ENCODE peak calls at places on chromosomes 11 and 22, in six cellular contexts. W, I, O, U, Q and K are unnamed samples.
A peak's percentile ranks its signal among the peaks of the same experiment; 100 is the strongest.

GRCh38 chr11:72821920-72822799 is 7.9 kb downstream of the ATG16L2 start:
- DNase-seq in O (peak; percentile 95), I (peak; percentile 93), Q (peak; percentile 99), U (peak; percentile 86), W (peak; percentile 84), K (peak; percentile 94)

GRCh38 chr22:23713696-23714595 is 23.1 kb downstream of the RGL4 start:
- DNase-seq in I (no peak), U (no peak), Q (no peak), W (no peak), O (no peak), K (no peak)

GRCh38 chr11:75286826-75287465 is 46.4 kb downstream of the TPBGL start:
- DNase-seq in Q (no peak), U (no peak), O (no peak), I (no peak), W (peak; percentile 37), K (no peak)

GRCh38 chr11:2890466-2891241 is 5.1 kb upstream of the CDKN1C start:
- DNase-seq in I (no peak), Q (peak; percentile 52), O (no peak), U (no peak), W (peak; percentile 64), K (no peak)

GRCh38 chr22:32764330-32765116 is 37.0 kb upstream of the TIMP3 start:
- DNase-seq in Q (no peak), I (no peak), O (no peak), W (peak; percentile 96), U (peak; percentile 95), K (peak; percentile 79)

GRCh38 chr22:21652010-21652546 is 10.0 kb downstream of the SDF2L1 start:
- DNase-seq in I (peak; percentile 91), W (peak; percentile 81), U (peak; percentile 92), Q (peak; percentile 94), O (peak; percentile 92), K (peak; percentile 93)

GRCh38 chr22:27111796-27112195 is 454.4 kb downstream of the MIAT start:
- DNase-seq in U (no peak), Q (no peak), I (no peak), O (no peak), W (no peak), K (no peak)

GRCh38 chr11:48182860-48183526 is 33.6 kb upstream of the OR4B1 start:
- DNase-seq in W (no peak), O (no peak), Q (no peak), I (no peak), U (no peak), K (no peak)

GRCh38 chr11:134501406-134502152 is 89.5 kb upstream of the B3GAT1 start:
- DNase-seq in U (no peak), Q (no peak), I (no peak), O (no peak), W (no peak), K (no peak)

GRCh38 chr11:68214173-68215086 is 1.3 kb upstream of the KMT5B start:
- DNase-seq in Q (peak; percentile 74), I (no peak), O (peak; percentile 43), W (no peak), U (no peak), K (peak; percentile 29)

GRCh38 chr11:9570313-9570712 is 3.2 kb upstream of the WEE1 start:
- DNase-seq in W (no peak), I (no peak), Q (no peak), O (no peak), U (no peak), K (no peak)
- H3K79me1 ChIP-seq in W (peaks cover 3% of the 10 kb centered on the region), I (no peaks in the 10 kb centered on the region), Q (no peaks in the 10 kb centered on the region), O (no peaks in the 10 kb centered on the region), U (peaks cover 4% of the 10 kb centered on the region), K (no peaks in the 10 kb centered on the region)

GRCh38 chr11:111334495-111335123 is 36.3 kb downstream of the POU2AF3 start:
- DNase-seq in I (no peak), Q (no peak), W (no peak), U (no peak), O (no peak), K (no peak)
- H4K8ac ChIP-seq in I (no peak overlapping the region), Q (no peak overlapping the region), W (no peak overlapping the region), U (no peak overlapping the region), O (no peak overlapping the region), K (no peak overlapping the region)

DNA sequence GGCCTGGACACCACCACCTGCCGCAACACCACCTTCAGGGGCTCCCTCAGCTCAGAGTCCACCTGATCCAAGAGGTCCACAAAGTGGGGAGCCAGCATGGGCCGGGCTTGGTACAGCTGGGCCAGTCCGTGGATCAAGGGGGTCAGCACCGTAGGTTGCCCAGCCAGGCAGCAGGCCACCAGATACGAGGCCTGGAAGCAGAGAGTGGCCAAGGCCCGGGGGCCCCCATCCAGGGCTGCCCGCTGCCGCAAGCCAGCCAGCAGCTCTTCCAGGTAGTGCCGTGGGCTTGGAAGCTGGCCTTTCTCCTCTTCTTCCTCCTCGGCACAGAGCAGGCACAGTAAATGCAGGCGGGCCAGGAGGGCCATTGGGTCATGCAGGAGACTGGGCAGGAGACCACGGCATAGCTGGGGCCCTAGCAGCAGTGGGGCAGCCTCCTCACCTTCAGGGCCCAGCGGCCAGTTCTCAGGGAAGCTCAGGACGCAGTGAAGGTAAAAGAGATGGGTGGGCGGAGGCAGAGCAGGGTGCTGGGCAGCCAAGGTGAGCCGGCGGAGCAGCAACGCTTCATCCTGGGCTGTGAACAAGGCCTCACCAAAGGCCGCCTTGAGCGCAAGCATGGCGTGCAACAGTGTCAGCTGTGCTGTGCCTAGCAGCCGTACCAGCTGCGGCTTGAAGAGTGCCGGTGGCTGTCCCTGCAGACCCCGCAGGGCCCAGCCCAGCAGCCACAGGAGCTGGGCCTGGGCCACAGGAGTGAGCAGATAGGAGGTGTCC is 1.7 kb downstream of the AP5B1 start:
- DNase-seq in O (no peak), U (no peak), Q (no peak), W (no peak), I (no peak), K (no peak)
- H3K79me1 ChIP-seq in O (no peaks in the 10 kb centered on the region), U (peaks cover 40% of the 10 kb centered on the region), Q (peaks cover 2% of the 10 kb centered on the region), W (peaks cover 22% of the 10 kb centered on the region), I (peaks cover 17% of the 10 kb centered on the region), K (no peaks in the 10 kb centered on the region)

GRCh38 chr11:27255447-27255828 is 107.6 kb downstream of the CCDC34 start:
- DNase-seq in U (no peak), O (no peak), I (no peak), W (peak; percentile 83), Q (no peak), K (no peak)
- H4K8ac ChIP-seq in U (no peak overlapping the region), O (no peak overlapping the region), I (no peak overlapping the region), W (no peak overlapping the region), Q (no peak overlapping the region), K (no peak overlapping the region)

GRCh38 chr11:7577883-7578242 is 64.1 kb downstream of the PPFIBP2 start:
- DNase-seq in O (peak; percentile 44), Q (no peak), U (peak; percentile 70), W (peak; percentile 49), I (no peak), K (peak; percentile 87)
- H3K79me1 ChIP-seq in O (no peaks in the 10 kb centered on the region), Q (no peaks in the 10 kb centered on the region), U (no peaks in the 10 kb centered on the region), W (no peaks in the 10 kb centered on the region), I (no peaks in the 10 kb centered on the region), K (no peaks in the 10 kb centered on the region)

DNA sequence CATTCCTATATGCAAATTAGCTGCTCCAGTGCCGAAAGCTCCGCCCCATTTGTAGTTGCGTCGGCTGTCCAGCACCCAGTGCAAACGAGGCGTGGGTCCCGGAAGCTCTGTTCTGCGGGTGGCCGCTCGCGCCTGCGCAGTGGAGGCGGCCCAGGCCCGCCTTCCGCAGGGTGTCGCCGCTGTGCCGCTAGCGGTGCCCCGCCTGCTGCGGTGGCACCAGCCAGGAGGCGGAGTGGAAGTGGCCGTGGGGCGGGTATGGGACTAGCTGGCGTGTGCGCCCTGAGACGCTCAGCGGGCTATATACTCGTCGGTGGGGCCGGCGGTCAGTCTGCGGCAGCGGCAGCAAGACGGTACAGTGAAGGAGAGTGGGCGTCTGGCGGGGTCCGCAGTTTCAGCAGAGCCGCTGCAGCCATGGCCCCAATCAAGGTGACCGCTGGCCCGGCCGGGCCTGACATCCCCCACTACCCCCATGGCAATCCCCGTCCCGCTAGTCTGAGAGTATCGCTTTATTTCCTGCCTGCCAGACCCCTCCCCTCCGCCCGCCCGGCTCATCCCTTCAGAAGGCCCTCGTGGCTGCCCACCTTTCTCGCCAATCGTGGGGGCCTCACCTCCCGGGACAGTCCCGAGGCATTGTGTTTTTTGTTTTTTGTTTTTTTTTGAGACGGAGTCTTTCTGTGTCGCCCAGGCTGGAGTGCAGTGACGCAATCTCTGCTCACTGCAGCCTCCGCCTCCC is at the start of gene PRDX5:
- DNase-seq in O (peak; percentile 94), I (peak; percentile 95), U (peak; percentile 97), Q (peak; percentile 90), W (peak; percentile 94), K (peak; percentile 97)
- H4K8ac ChIP-seq in O (no peak within 1 kb of the TSS), I (peak within 1 kb of the TSS; percentile 92), U (peak within 1 kb of the TSS; percentile 95), Q (peak within 1 kb of the TSS; percentile 97), W (peak within 1 kb of the TSS; percentile 99), K (peak within 1 kb of the TSS; percentile 93)

GRCh38 chr11:113531078-113531477 is 55.9 kb upstream of the DRD2 start:
- DNase-seq in Q (no peak), I (no peak), O (no peak), U (no peak), W (no peak), K (no peak)
- H3K79me1 ChIP-seq in Q (no peaks in the 10 kb centered on the region), I (no peaks in the 10 kb centered on the region), O (no peaks in the 10 kb centered on the region), U (no peaks in the 10 kb centered on the region), W (no peaks in the 10 kb centered on the region), K (no peaks in the 10 kb centered on the region)

GRCh38 chr22:44691796-44692661 is 10.0 kb upstream of the PRR5 start:
- DNase-seq in I (no peak), W (no peak), O (no peak), Q (no peak), U (no peak), K (peak; percentile 80)
- H4K8ac ChIP-seq in I (no peak overlapping the region), W (no peak overlapping the region), O (no peak overlapping the region), Q (no peak overlapping the region), U (no peak overlapping the region), K (no peak overlapping the region)

GRCh38 chr22:49308300-49308699 is 519.4 kb downstream of the BRD1 start:
- DNase-seq in Q (peak; percentile 17), U (no peak), O (peak; percentile 6), W (no peak), I (no peak), K (no peak)

GRCh38 chr22:49312601-49313000 is 515.1 kb downstream of the BRD1 start:
- DNase-seq in U (no peak), I (no peak), W (no peak), O (no peak), Q (no peak), K (no peak)

GRCh38 chr22:49307071-49307830 is 520.4 kb downstream of the BRD1 start:
- DNase-seq in I (no peak), Q (peak; percentile 22), O (peak; percentile 18), W (no peak), U (no peak), K (no peak)

GRCh38 chr22:49307870-49308269 is 519.8 kb downstream of the BRD1 start:
- DNase-seq in W (no peak), U (no peak), Q (peak; percentile 33), O (peak; percentile 20), I (no peak), K (no peak)

DNA sequence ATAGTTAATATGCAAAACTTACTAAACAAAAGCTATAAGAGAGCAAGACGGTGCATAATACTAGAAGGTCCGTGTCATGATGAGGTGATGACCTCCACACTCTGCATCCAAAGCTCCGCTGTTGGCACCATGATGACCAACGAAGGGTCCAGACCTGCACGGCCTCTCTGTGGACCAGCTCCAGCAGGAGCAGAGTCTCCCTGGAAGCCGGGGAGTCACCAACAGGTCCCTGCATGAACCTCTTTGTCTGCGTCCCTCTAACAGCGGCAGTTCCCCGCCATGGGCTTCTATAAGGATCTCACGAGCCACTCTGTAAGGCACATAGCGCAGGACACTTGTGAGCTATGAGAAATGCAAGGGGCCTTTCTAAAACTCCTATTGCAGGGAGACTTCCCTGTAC is 517.3 kb downstream of the BRD1 start:
- DNase-seq in I (no peak), U (no peak), O (peak; percentile 12), W (no peak), Q (peak; percentile 34), K (no peak)
- H3K79me1 ChIP-seq in I (no peaks in the 10 kb centered on the region), U (no peaks in the 10 kb centered on the region), O (no peaks in the 10 kb centered on the region), W (no peaks in the 10 kb centered on the region), Q (no peaks in the 10 kb centered on the region), K (no peaks in the 10 kb centered on the region)